ENCODE peak calls at places on chromosomes 3 and 15, in four cellular contexts. One of them, this sample, is unnamed.

GRCh38 chr15:98151098-98151497 is 190.6 kb downstream of the ARRDC4 start:
- DNase-seq in breast epithelium: no peak
- DNase-seq in cardiac fibroblast: no peak
- DNase-seq in GM12864: no peak
- DNase-seq in this sample: no peak

GRCh38 chr3:182258538-182259177 is 534.6 kb upstream of the ATP11B start:
- DNase-seq in breast epithelium: no peak
- DNase-seq in cardiac fibroblast: peak
- DNase-seq in GM12864: no peak
- DNase-seq in this sample: no peak

GRCh38 chr3:8851703-8852102 is 82.3 kb upstream of the OXTR start:
- DNase-seq in breast epithelium: no peak
- DNase-seq in cardiac fibroblast: peak
- DNase-seq in GM12864: no peak
- DNase-seq in this sample: no peak

GRCh38 chr3:128872744-128873143 is 6.7 kb upstream of the ACAD9 start:
- DNase-seq in breast epithelium: peak
- DNase-seq in cardiac fibroblast: no peak
- DNase-seq in GM12864: no peak
- DNase-seq in this sample: no peak

GRCh38 chr15:80152896-80153876 is at the start of gene FAH:
- DNase-seq in breast epithelium: no peak
- DNase-seq in cardiac fibroblast: peak
- DNase-seq in GM12864: peak
- DNase-seq in this sample: no peak

GRCh38 chr15:98964461-98965454 is 42.8 kb downstream of the PGPEP1L start:
- DNase-seq in breast epithelium: no peak
- DNase-seq in cardiac fibroblast: no peak
- DNase-seq in GM12864: no peak
- DNase-seq in this sample: no peak

GRCh38 chr3:37272743-37273142 is 98.4 kb upstream of the LRRFIP2 start:
- DNase-seq in breast epithelium: no peak
- DNase-seq in cardiac fibroblast: peak
- DNase-seq in GM12864: no peak
- DNase-seq in this sample: no peak

GRCh38 chr3:141738636-141739363 is 702 bp downstream of the RNF7 start:
- DNase-seq in breast epithelium: no peak
- DNase-seq in cardiac fibroblast: peak
- DNase-seq in GM12864: no peak
- DNase-seq in this sample: peak

GRCh38 chr3:24111711-24112110 is 166.6 kb downstream of the NR1D2 start:
- DNase-seq in breast epithelium: no peak
- DNase-seq in cardiac fibroblast: no peak
- DNase-seq in GM12864: no peak
- DNase-seq in this sample: no peak

GRCh38 chr15:38996111-38996541 is 431.5 kb upstream of the RASGRP1 start:
- DNase-seq in breast epithelium: no peak
- DNase-seq in cardiac fibroblast: peak
- DNase-seq in GM12864: no peak
- DNase-seq in this sample: peak

GRCh38 chr3:62229201-62229600 is 144.1 kb downstream of the FEZF2 start:
- DNase-seq in breast epithelium: no peak
- DNase-seq in cardiac fibroblast: no peak
- DNase-seq in GM12864: no peak
- DNase-seq in this sample: no peak

GRCh38 chr3:117404756-117405155 is 695.2 kb downstream of the TUSC7 start:
- DNase-seq in breast epithelium: no peak
- DNase-seq in cardiac fibroblast: no peak
- DNase-seq in GM12864: no peak
- DNase-seq in this sample: no peak

GRCh38 chr15:101378879-101379278 is 83.8 kb upstream of the SNRPA1 start:
- DNase-seq in breast epithelium: no peak
- DNase-seq in cardiac fibroblast: no peak
- DNase-seq in GM12864: no peak
- DNase-seq in this sample: no peak

GRCh38 chr15:71789616-71790015 is 20.7 kb upstream of the NR2E3 start:
- DNase-seq in breast epithelium: no peak
- DNase-seq in cardiac fibroblast: no peak
- DNase-seq in GM12864: no peak
- DNase-seq in this sample: no peak

GRCh38 chr3:176724360-176724759 is 472.9 kb downstream of the TBL1XR1 start:
- DNase-seq in breast epithelium: no peak
- DNase-seq in cardiac fibroblast: no peak
- DNase-seq in GM12864: no peak
- DNase-seq in this sample: no peak

GRCh38 chr15:61062268-61062667 is 166.8 kb downstream of the RORA start:
- DNase-seq in breast epithelium: no peak
- DNase-seq in cardiac fibroblast: no peak
- DNase-seq in GM12864: no peak
- DNase-seq in this sample: no peak

GRCh38 chr3:130773371-130773770 is 26.7 kb upstream of the PIK3R4 start:
- DNase-seq in breast epithelium: no peak
- DNase-seq in cardiac fibroblast: no peak
- DNase-seq in GM12864: no peak
- DNase-seq in this sample: peak

GRCh38 chr3:146313411-146314111 is 62.7 kb upstream of the PLSCR4 start:
- DNase-seq in breast epithelium: no peak
- DNase-seq in cardiac fibroblast: peak
- DNase-seq in GM12864: no peak
- DNase-seq in this sample: no peak

GRCh38 chr3:38477057-38477820 is 18.9 kb upstream of the EXOG start:
- DNase-seq in breast epithelium: no peak
- DNase-seq in cardiac fibroblast: no peak
- DNase-seq in GM12864: no peak
- DNase-seq in this sample: no peak

GRCh38 chr3:129259612-129260477 is 10.4 kb downstream of the COPG1 start:
- DNase-seq in breast epithelium: peak
- DNase-seq in cardiac fibroblast: no peak
- DNase-seq in GM12864: no peak
- DNase-seq in this sample: no peak

GRCh38 chr15:91258436-91258779 is 158.4 kb downstream of the SV2B start:
- DNase-seq in breast epithelium: no peak
- DNase-seq in cardiac fibroblast: no peak
- DNase-seq in GM12864: no peak
- DNase-seq in this sample: no peak

GRCh38 chr3:12288466-12289129 is at the start of gene PPARG:
- DNase-seq in breast epithelium: no peak
- DNase-seq in cardiac fibroblast: peak
- DNase-seq in GM12864: no peak
- DNase-seq in this sample: peak

GRCh38 chr15:58276924-58277323 is 138.7 kb downstream of the AQP9 start:
- DNase-seq in breast epithelium: no peak
- DNase-seq in cardiac fibroblast: no peak
- DNase-seq in GM12864: no peak
- DNase-seq in this sample: no peak

GRCh38 chr3:194194051-194194756 is 58.3 kb downstream of the HES1 start:
- DNase-seq in breast epithelium: no peak
- DNase-seq in cardiac fibroblast: no peak
- DNase-seq in GM12864: peak
- DNase-seq in this sample: no peak

DNA sequence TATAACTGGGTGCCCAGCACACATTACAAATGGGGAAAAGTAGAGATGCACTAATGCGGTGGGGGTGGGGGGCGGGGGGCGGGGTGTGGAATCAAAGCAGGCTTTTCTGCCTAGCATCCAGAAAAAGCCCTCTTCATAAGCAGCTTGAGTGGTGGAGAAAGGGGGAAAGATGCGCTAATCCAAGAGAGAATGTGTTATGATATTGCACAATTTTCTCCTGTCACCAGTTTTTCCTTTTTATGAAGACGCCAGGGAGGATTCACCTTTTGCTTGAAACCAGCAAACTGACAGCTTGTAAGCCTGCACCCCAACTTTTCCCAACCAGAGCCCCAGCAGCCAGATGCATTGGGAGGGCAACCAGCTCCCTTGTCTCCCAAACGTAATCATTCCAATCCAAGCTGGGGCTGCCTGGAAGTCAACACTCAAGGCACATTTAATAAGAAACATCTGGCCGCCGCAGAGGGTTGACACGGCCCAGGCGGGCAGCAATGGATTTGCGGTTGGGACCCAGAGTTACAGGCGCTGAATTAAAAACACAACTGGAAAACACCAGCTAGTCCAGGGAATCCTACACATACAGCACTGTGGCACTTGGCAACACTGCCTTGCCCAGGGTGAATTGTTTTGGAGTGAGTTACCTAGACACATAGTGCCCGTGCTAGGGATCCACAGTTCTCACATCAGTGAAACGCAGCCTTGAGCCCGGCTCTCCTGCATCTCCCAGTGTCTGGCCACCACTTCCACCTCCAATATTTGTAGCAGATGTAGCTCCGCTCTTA is 218.5 kb upstream of the PRICKLE2 start:
- DNase-seq in breast epithelium: no peak
- DNase-seq in cardiac fibroblast: peak
- DNase-seq in GM12864: no peak
- DNase-seq in this sample: no peak
- H3K4me3 ChIP-seq in breast epithelium: no peak
- H3K4me3 ChIP-seq in cardiac fibroblast: no peak
- H3K4me3 ChIP-seq in GM12864: no peak
- H3K4me3 ChIP-seq in this sample: no peak

GRCh38 chr15:20353966-20354883 is 187.4 kb downstream of the GOLGA6L6 start:
- DNase-seq in breast epithelium: peak
- DNase-seq in cardiac fibroblast: no peak
- DNase-seq in GM12864: no peak
- DNase-seq in this sample: no peak
- TF ChIP-seq CTCF in breast epithelium: no peak
- TF ChIP-seq CTCF in cardiac fibroblast: no peak
- TF ChIP-seq CTCF in GM12864: no peak
- TF ChIP-seq CTCF in this sample: no peak

GRCh38 chr15:63076136-63077005 is 33.8 kb downstream of the TPM1 start:
- DNase-seq in breast epithelium: no peak
- DNase-seq in cardiac fibroblast: no peak
- DNase-seq in GM12864: no peak
- DNase-seq in this sample: no peak

GRCh38 chr15:63077952-63078351 is 35.4 kb downstream of the TPM1 start:
- DNase-seq in breast epithelium: no peak
- DNase-seq in cardiac fibroblast: no peak
- DNase-seq in GM12864: no peak
- DNase-seq in this sample: no peak

GRCh38 chr15:63073497-63074172 is 31.1 kb downstream of the TPM1 start:
- DNase-seq in breast epithelium: no peak
- DNase-seq in cardiac fibroblast: peak
- DNase-seq in GM12864: no peak
- DNase-seq in this sample: no peak

GRCh38 chr15:63072809-63073277 is 30.3 kb downstream of the TPM1 start:
- DNase-seq in breast epithelium: no peak
- DNase-seq in cardiac fibroblast: peak
- DNase-seq in GM12864: no peak
- DNase-seq in this sample: no peak

DNA sequence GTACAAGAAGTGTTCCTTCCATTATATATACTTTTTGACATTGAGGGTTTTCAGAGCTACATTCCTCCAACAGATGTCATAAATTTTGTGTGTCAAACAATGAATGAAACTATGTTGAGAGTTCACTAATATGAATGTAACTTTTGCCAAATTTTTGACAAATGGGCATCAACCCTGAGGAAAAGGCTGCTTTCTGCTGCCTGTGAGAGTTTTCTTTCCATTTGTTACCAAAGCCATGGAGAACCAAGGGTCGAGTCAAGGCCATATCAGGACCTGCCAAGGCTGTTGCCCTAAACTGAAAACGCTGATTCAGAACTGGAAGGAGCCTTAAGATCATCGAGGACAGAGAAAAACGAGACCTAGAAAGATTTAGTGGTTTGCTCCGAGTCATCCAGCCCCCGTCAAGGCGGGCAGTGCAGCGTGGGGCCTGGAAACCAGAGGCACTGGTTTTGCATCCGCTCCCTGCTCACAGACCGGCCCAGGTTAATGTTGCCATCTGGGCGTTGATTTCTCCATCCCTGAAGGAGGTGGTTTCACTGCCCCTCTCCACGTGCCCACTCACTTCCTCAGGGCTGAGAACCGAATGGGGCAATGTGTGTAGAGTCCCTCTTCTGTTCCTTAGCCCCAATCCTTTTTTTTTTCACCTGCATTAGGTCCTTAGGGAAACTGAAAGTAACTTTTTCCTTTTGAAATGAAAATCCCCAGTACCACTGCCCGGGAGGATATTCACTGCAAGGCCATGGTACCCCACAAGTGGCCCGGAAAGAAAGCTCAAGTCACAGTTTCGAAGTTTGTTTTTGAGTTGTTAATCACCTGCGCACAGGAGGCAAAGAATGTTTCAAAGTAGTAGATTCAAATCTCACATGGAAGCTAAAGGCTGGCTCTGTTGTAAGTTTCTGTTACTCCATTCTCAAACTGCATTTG is 32.8 kb downstream of the TPM1 start:
- DNase-seq in breast epithelium: no peak
- DNase-seq in cardiac fibroblast: peak
- DNase-seq in GM12864: no peak
- DNase-seq in this sample: no peak
- H3K4me3 ChIP-seq in breast epithelium: no peak
- H3K4me3 ChIP-seq in cardiac fibroblast: no peak
- H3K4me3 ChIP-seq in GM12864: no peak
- H3K4me3 ChIP-seq in this sample: no peak

DNA sequence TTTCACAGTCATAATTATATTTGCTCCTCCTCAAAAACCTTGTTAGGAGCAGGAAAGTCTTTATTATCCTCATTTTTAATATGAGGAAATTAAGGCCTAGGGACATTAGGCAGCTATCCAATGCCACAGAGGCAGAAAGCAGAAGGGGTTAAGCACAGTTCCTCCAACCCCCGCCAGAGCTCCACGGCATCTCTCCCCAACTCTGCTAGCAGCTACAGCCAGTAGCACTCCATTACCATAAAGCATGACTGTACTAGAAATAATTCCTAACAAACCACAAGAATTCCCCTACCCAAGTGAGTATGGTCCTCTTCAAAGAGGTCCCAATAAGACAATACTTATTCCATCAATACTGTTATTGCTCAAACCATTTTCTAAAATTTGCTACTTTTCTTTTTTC is 9.8 kb downstream of the HEG1 start:
- DNase-seq in breast epithelium: no peak
- DNase-seq in cardiac fibroblast: peak
- DNase-seq in GM12864: no peak
- DNase-seq in this sample: no peak
- TF ChIP-seq CTCF in breast epithelium: no peak
- TF ChIP-seq CTCF in cardiac fibroblast: peak
- TF ChIP-seq CTCF in GM12864: no peak
- TF ChIP-seq CTCF in this sample: peak

DNA sequence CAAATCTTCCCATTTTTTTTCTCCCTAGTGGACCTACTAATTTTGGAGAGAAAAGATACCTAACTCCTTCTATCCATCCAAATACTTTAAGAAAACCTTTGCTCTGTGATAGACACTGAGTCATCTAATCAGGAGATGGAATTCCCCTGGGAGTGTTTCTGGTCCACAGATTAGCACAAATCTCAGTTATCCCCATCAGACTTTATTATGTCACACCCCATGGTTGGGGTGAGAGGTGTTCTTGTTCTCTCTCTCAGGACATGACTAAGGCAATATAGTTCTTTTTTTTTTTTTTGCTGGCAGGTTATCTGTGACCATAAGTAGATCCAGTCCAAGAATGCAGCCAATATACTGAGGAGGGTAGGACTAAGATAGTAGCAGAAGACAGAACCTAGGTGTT is 15.8 kb downstream of the SLC9A9 start:
- DNase-seq in breast epithelium: no peak
- DNase-seq in cardiac fibroblast: peak
- DNase-seq in GM12864: no peak
- DNase-seq in this sample: peak
- H3K4me3 ChIP-seq in breast epithelium: no peak
- H3K4me3 ChIP-seq in cardiac fibroblast: no peak
- H3K4me3 ChIP-seq in GM12864: no peak
- H3K4me3 ChIP-seq in this sample: no peak

This sample was measured in retinal pigment epithelial cell.